ENCODE peak calls at places on chromosome 1, in ten cellular contexts. S, P, E, T, L, I, U, G, D and V are unnamed samples.

GRCh38 chr1:150281221-150281757 is 1.1 kb upstream of the CIART start:
- DNase-seq in S (peak), P (peak), E (no peak), T (peak), L (no peak), I (peak), U (peak), G (peak), D (peak), V (no peak)

GRCh38 chr1:162662013-162662412 is 29.7 kb downstream of the DDR2 start:
- DNase-seq in S (no peak), P (no peak), E (no peak), T (no peak), L (no peak), I (no peak), U (no peak), G (no peak), D (no peak), V (no peak)

GRCh38 chr1:2228684-2229031 is 539 bp downstream of the SKI start:
- DNase-seq in S (no peak), P (no peak), E (no peak), T (no peak), L (no peak), I (no peak), U (peak), G (no peak), D (peak), V (no peak)

GRCh38 chr1:161074676-161075368 is 5.1 kb upstream of the ARHGAP30 start:
- DNase-seq in S (no peak), P (no peak), E (no peak), T (no peak), L (no peak), I (no peak), U (no peak), G (no peak), D (peak), V (no peak)

GRCh38 chr1:157723157-157723556 is 22.6 kb upstream of the FCRL3 start:
- DNase-seq in S (no peak), P (no peak), E (no peak), T (no peak), L (no peak), I (no peak), U (no peak), G (peak), D (no peak), V (no peak)

GRCh38 chr1:235910357-235911299 is 43.9 kb upstream of the LYST start:
- DNase-seq in S (no peak), P (peak), E (peak), T (no peak), L (peak), I (peak), U (peak), G (no peak), D (peak), V (no peak)

GRCh38 chr1:71245246-71245645 is 164.4 kb upstream of the ZRANB2 start:
- DNase-seq in S (no peak), P (no peak), E (no peak), T (no peak), L (no peak), I (no peak), U (no peak), G (no peak), D (no peak), V (no peak)

GRCh38 chr1:30378991-30379581 is 344.3 kb downstream of the MATN1 start:
- DNase-seq in S (no peak), P (no peak), E (peak), T (no peak), L (no peak), I (no peak), U (peak), G (no peak), D (peak), V (peak)

GRCh38 chr1:240602189-240602588 is 9.8 kb downstream of the GREM2 start:
- DNase-seq in S (no peak), P (no peak), E (no peak), T (no peak), L (no peak), I (no peak), U (no peak), G (no peak), D (no peak), V (no peak)

GRCh38 chr1:96513136-96513535 is 208.4 kb upstream of the PTBP2 start:
- DNase-seq in S (no peak), P (no peak), E (no peak), T (no peak), L (no peak), I (no peak), U (no peak), G (no peak), D (no peak), V (no peak)

GRCh38 chr1:209583408-209583807 is at the start of gene CAMK1G:
- DNase-seq in S (no peak), P (peak), E (no peak), T (no peak), L (no peak), I (no peak), U (no peak), G (no peak), D (peak), V (no peak)

GRCh38 chr1:91637539-91637994 is 136.9 kb downstream of the CDC7 start:
- DNase-seq in S (no peak), P (no peak), E (no peak), T (no peak), L (peak), I (no peak), U (no peak), G (no peak), D (no peak), V (no peak)

GRCh38 chr1:198531891-198532290 is 8.6 kb downstream of the ATP6V1G3 start:
- DNase-seq in S (no peak), P (no peak), E (no peak), T (no peak), L (no peak), I (no peak), U (no peak), G (no peak), D (no peak), V (no peak)

GRCh38 chr1:232221790-232222499 is 408.0 kb downstream of the SIPA1L2 start:
- DNase-seq in S (no peak), P (peak), E (peak), T (no peak), L (no peak), I (no peak), U (no peak), G (no peak), D (no peak), V (no peak)

GRCh38 chr1:44721521-44722361 is 9.2 kb downstream of the RNU5D-1 start:
- DNase-seq in S (peak), P (peak), E (peak), T (peak), L (no peak), I (no peak), U (peak), G (peak), D (peak), V (peak)

GRCh38 chr1:1436634-1437032 is 1.1 kb downstream of the VWA1 start:
- DNase-seq in S (no peak), P (no peak), E (no peak), T (no peak), L (no peak), I (no peak), U (no peak), G (no peak), D (no peak), V (no peak)

GRCh38 chr1:157490337-157491165 is 61.8 kb downstream of the FCRL5 start:
- DNase-seq in S (peak), P (peak), E (peak), T (no peak), L (peak), I (peak), U (peak), G (no peak), D (peak), V (no peak)

GRCh38 chr1:17212487-17213121 is 7.7 kb downstream of the PADI1 start:
- DNase-seq in S (peak), P (peak), E (no peak), T (peak), L (no peak), I (no peak), U (peak), G (peak), D (no peak), V (peak)

GRCh38 chr1:172220376-172220775 is 200.1 kb upstream of the C1orf105 start:
- DNase-seq in S (no peak), P (no peak), E (no peak), T (no peak), L (no peak), I (no peak), U (no peak), G (no peak), D (no peak), V (no peak)

GRCh38 chr1:45930258-45931150 is 127.1 kb downstream of the MAST2 start:
- DNase-seq in S (no peak), P (no peak), E (no peak), T (no peak), L (no peak), I (no peak), U (no peak), G (no peak), D (no peak), V (no peak)

GRCh38 chr1:31111290-31111951 is 45.9 kb upstream of the PUM1 start:
- DNase-seq in S (no peak), P (peak), E (peak), T (no peak), L (no peak), I (peak), U (peak), G (no peak), D (no peak), V (no peak)

GRCh38 chr1:207282496-207283380 is 38.7 kb upstream of the CD55 start:
- DNase-seq in S (no peak), P (peak), E (no peak), T (no peak), L (peak), I (no peak), U (peak), G (no peak), D (no peak), V (no peak)

GRCh38 chr1:51784997-51785421 is 93.5 kb downstream of the NRDC start:
- DNase-seq in S (no peak), P (no peak), E (no peak), T (no peak), L (no peak), I (no peak), U (no peak), G (no peak), D (no peak), V (no peak)

GRCh38 chr1:92184632-92185031 is 33.1 kb upstream of the C1orf146 start:
- DNase-seq in S (no peak), P (peak), E (no peak), T (no peak), L (no peak), I (no peak), U (no peak), G (no peak), D (no peak), V (no peak)

GRCh38 chr1:54488831-54489626 is 59.0 kb upstream of the ACOT11 start:
- DNase-seq in S (peak), P (peak), E (peak), T (peak), L (no peak), I (peak), U (peak), G (peak), D (peak), V (no peak)

GRCh38 chr1:183461350-183461749 is 10.9 kb upstream of the SMG7 start:
- DNase-seq in S (no peak), P (no peak), E (no peak), T (no peak), L (no peak), I (no peak), U (no peak), G (no peak), D (no peak), V (no peak)

GRCh38 chr1:240804475-240804874 is 192.5 kb upstream of the GREM2 start:
- DNase-seq in S (no peak), P (no peak), E (no peak), T (no peak), L (no peak), I (no peak), U (no peak), G (no peak), D (no peak), V (no peak)

GRCh38 chr1:221530791-221531190 is 211.1 kb downstream of the DUSP10 start:
- DNase-seq in S (no peak), P (no peak), E (no peak), T (no peak), L (no peak), I (no peak), U (no peak), G (no peak), D (no peak), V (no peak)

GRCh38 chr1:113027008-113027407 is 46.0 kb upstream of the LRIG2 start:
- DNase-seq in S (no peak), P (no peak), E (no peak), T (no peak), L (no peak), I (no peak), U (no peak), G (no peak), D (no peak), V (no peak)